ENCODE peak calls at places on chromosomes 13 and 19, in eight cellular contexts. One of them, this sample, is unnamed.
A peak's percentile ranks its signal among the peaks of the same experiment; 100 is the strongest.

GRCh38 chr19:45819769-45820168 is 4.7 kb upstream of the RSPH6A start:
- DNase-seq in RWPE1: no peak
- DNase-seq in ascending aorta: no peak
- DNase-seq in breast epithelium: no peak
- DNase-seq in tibial artery: no peak
- DNase-seq in heart right ventricle: no peak
- DNase-seq in AG04450: no peak
- DNase-seq in osteoblast: peak; percentile 80
- DNase-seq in this sample: no peak

GRCh38 chr13:37526710-37527446 is 71.7 kb downstream of the POSTN start:
- DNase-seq in RWPE1: no peak
- DNase-seq in ascending aorta: no peak
- DNase-seq in breast epithelium: no peak
- DNase-seq in tibial artery: no peak
- DNase-seq in heart right ventricle: no peak
- DNase-seq in AG04450: no peak
- DNase-seq in osteoblast: peak; percentile 66
- DNase-seq in this sample: no peak

GRCh38 chr13:100131863-100132574 is 43.1 kb downstream of the PCCA start:
- DNase-seq in RWPE1: peak; percentile 98
- DNase-seq in ascending aorta: no peak
- DNase-seq in breast epithelium: no peak
- DNase-seq in tibial artery: no peak
- DNase-seq in heart right ventricle: no peak
- DNase-seq in AG04450: peak; percentile 23
- DNase-seq in osteoblast: peak; percentile 94
- DNase-seq in this sample: no peak

GRCh38 chr19:35977446-35978222 is 17.4 kb upstream of the SDHAF1 start:
- DNase-seq in RWPE1: no peak
- DNase-seq in ascending aorta: no peak
- DNase-seq in breast epithelium: no peak
- DNase-seq in tibial artery: no peak
- DNase-seq in heart right ventricle: no peak
- DNase-seq in AG04450: no peak
- DNase-seq in osteoblast: no peak
- DNase-seq in this sample: peak; percentile 96

GRCh38 chr19:850221-850978 is 1.7 kb upstream of the ELANE start:
- DNase-seq in RWPE1: peak; percentile 49
- DNase-seq in ascending aorta: peak; percentile 93
- DNase-seq in breast epithelium: peak; percentile 92
- DNase-seq in tibial artery: peak; percentile 96
- DNase-seq in heart right ventricle: peak; percentile 92
- DNase-seq in AG04450: peak; percentile 56
- DNase-seq in osteoblast: peak; percentile 99
- DNase-seq in this sample: peak; percentile 78

GRCh38 chr13:24348797-24349515 is 39.6 kb downstream of the C1QTNF9 start:
- DNase-seq in RWPE1: no peak
- DNase-seq in ascending aorta: no peak
- DNase-seq in breast epithelium: no peak
- DNase-seq in tibial artery: no peak
- DNase-seq in heart right ventricle: no peak
- DNase-seq in AG04450: no peak
- DNase-seq in osteoblast: peak; percentile 18
- DNase-seq in this sample: no peak

GRCh38 chr19:49515767-49516166 is 3.3 kb downstream of the FCGRT start:
- DNase-seq in RWPE1: no peak
- DNase-seq in ascending aorta: peak; percentile 80
- DNase-seq in breast epithelium: no peak
- DNase-seq in tibial artery: peak; percentile 81
- DNase-seq in heart right ventricle: peak; percentile 40
- DNase-seq in AG04450: no peak
- DNase-seq in osteoblast: peak; percentile 66
- DNase-seq in this sample: no peak

GRCh38 chr13:67023088-67023893 is 206.8 kb downstream of the PCDH9 start:
- DNase-seq in RWPE1: peak; percentile 12
- DNase-seq in ascending aorta: no peak
- DNase-seq in breast epithelium: no peak
- DNase-seq in tibial artery: no peak
- DNase-seq in heart right ventricle: no peak
- DNase-seq in AG04450: peak; percentile 45
- DNase-seq in osteoblast: no peak
- DNase-seq in this sample: no peak

GRCh38 chr13:84686458-84686857 is 804.2 kb upstream of the SLITRK1 start:
- DNase-seq in RWPE1: no peak
- DNase-seq in ascending aorta: no peak
- DNase-seq in breast epithelium: no peak
- DNase-seq in tibial artery: no peak
- DNase-seq in heart right ventricle: no peak
- DNase-seq in AG04450: no peak
- DNase-seq in osteoblast: no peak
- DNase-seq in this sample: no peak

GRCh38 chr19:56120371-56121179 is 520 bp downstream of the ZNF787 start:
- DNase-seq in RWPE1: peak; percentile 80
- DNase-seq in ascending aorta: peak; percentile 84
- DNase-seq in breast epithelium: no peak
- DNase-seq in tibial artery: peak; percentile 83
- DNase-seq in heart right ventricle: peak; percentile 87
- DNase-seq in AG04450: no peak
- DNase-seq in osteoblast: peak; percentile 99
- DNase-seq in this sample: peak; percentile 73

GRCh38 chr19:16661480-16662034 is 618 bp downstream of the TMEM38A start:
- DNase-seq in RWPE1: no peak
- DNase-seq in ascending aorta: peak; percentile 69
- DNase-seq in breast epithelium: no peak
- DNase-seq in tibial artery: peak; percentile 91
- DNase-seq in heart right ventricle: peak; percentile 73
- DNase-seq in AG04450: no peak
- DNase-seq in osteoblast: peak; percentile 58
- DNase-seq in this sample: peak; percentile 43

GRCh38 chr19:7874080-7874856 is at the start of gene PRR36:
- DNase-seq in RWPE1: no peak
- DNase-seq in ascending aorta: no peak
- DNase-seq in breast epithelium: peak; percentile 72
- DNase-seq in tibial artery: no peak
- DNase-seq in heart right ventricle: no peak
- DNase-seq in AG04450: no peak
- DNase-seq in osteoblast: peak; percentile 81
- DNase-seq in this sample: peak; percentile 90

GRCh38 chr13:111521030-111521429 is 200.6 kb downstream of the TEX29 start:
- DNase-seq in RWPE1: no peak
- DNase-seq in ascending aorta: no peak
- DNase-seq in breast epithelium: peak; percentile 39
- DNase-seq in tibial artery: peak; percentile 56
- DNase-seq in heart right ventricle: no peak
- DNase-seq in AG04450: no peak
- DNase-seq in osteoblast: no peak
- DNase-seq in this sample: no peak

GRCh38 chr19:17073869-17074627 is 1.2 kb downstream of the HAUS8 start:
- DNase-seq in RWPE1: no peak
- DNase-seq in ascending aorta: no peak
- DNase-seq in breast epithelium: no peak
- DNase-seq in tibial artery: no peak
- DNase-seq in heart right ventricle: no peak
- DNase-seq in AG04450: no peak
- DNase-seq in osteoblast: peak; percentile 68
- DNase-seq in this sample: no peak

GRCh38 chr19:55543567-55543966 is 1.8 kb downstream of the SBK3 start:
- DNase-seq in RWPE1: no peak
- DNase-seq in ascending aorta: no peak
- DNase-seq in breast epithelium: no peak
- DNase-seq in tibial artery: no peak
- DNase-seq in heart right ventricle: no peak
- DNase-seq in AG04450: no peak
- DNase-seq in osteoblast: peak; percentile 29
- DNase-seq in this sample: no peak

GRCh38 chr19:12647490-12648071 is 19.0 kb downstream of the MAN2B1 start:
- DNase-seq in RWPE1: peak; percentile 74
- DNase-seq in ascending aorta: no peak
- DNase-seq in breast epithelium: peak; percentile 68
- DNase-seq in tibial artery: peak; percentile 77
- DNase-seq in heart right ventricle: peak; percentile 72
- DNase-seq in AG04450: no peak
- DNase-seq in osteoblast: peak; percentile 92
- DNase-seq in this sample: no peak

GRCh38 chr13:74966814-74967213 is 515.2 kb downstream of the TBC1D4 start:
- DNase-seq in RWPE1: no peak
- DNase-seq in ascending aorta: no peak
- DNase-seq in breast epithelium: no peak
- DNase-seq in tibial artery: no peak
- DNase-seq in heart right ventricle: no peak
- DNase-seq in AG04450: no peak
- DNase-seq in osteoblast: no peak
- DNase-seq in this sample: no peak

DNA sequence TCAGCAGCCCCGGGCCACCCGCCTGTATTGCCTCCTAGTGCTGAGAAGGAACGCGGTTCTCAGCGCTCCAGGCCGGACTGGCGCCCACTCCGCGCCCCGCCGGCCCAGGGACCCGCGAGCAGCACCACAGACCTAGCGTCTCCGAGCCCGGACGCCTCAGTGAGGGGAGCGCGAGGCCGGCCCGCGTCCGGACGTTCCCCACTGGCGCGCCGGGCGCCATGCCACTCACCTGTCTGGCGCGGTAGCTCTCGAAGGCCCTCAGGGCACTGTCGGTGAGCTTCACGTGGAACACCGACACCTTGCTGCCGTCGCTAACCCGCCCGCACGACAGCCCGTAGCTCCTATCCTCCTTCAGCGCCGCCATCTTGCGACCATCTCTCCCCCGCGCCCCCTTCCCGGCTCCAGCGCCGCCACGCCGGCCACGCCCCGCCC is at the start of gene ELL:
- DNase-seq in RWPE1: no peak
- DNase-seq in ascending aorta: peak; percentile 72
- DNase-seq in breast epithelium: no peak
- DNase-seq in tibial artery: no peak
- DNase-seq in heart right ventricle: no peak
- DNase-seq in AG04450: no peak
- DNase-seq in osteoblast: peak; percentile 42
- DNase-seq in this sample: no peak
- H3K27ac ChIP-seq in RWPE1: peak within 1 kb of the TSS; percentile 97
- H3K27ac ChIP-seq in ascending aorta: peak within 1 kb of the TSS; percentile 97
- H3K27ac ChIP-seq in breast epithelium: peak within 1 kb of the TSS; percentile 100
- H3K27ac ChIP-seq in tibial artery: peak within 1 kb of the TSS; percentile 99
- H3K27ac ChIP-seq in heart right ventricle: peak within 1 kb of the TSS; percentile 91
- H3K27ac ChIP-seq in AG04450: peak within 1 kb of the TSS; percentile 99
- H3K27ac ChIP-seq in osteoblast: peak within 1 kb of the TSS; percentile 98
- H3K27ac ChIP-seq in this sample: peak within 1 kb of the TSS; percentile 74

GRCh38 chr19:5090780-5091575 is 122.1 kb downstream of the KDM4B start:
- DNase-seq in RWPE1: no peak
- DNase-seq in ascending aorta: peak; percentile 73
- DNase-seq in breast epithelium: no peak
- DNase-seq in tibial artery: peak; percentile 81
- DNase-seq in heart right ventricle: peak; percentile 54
- DNase-seq in AG04450: no peak
- DNase-seq in osteoblast: peak; percentile 97
- DNase-seq in this sample: peak; percentile 72
- H3K27ac ChIP-seq in RWPE1: peak overlapping the region; percentile 12
- H3K27ac ChIP-seq in ascending aorta: peak overlapping the region; percentile 66
- H3K27ac ChIP-seq in breast epithelium: peak overlapping the region; percentile 62
- H3K27ac ChIP-seq in tibial artery: peak overlapping the region; percentile 64
- H3K27ac ChIP-seq in heart right ventricle: peak overlapping the region; percentile 6
- H3K27ac ChIP-seq in AG04450: no peak overlapping the region
- H3K27ac ChIP-seq in osteoblast: peak overlapping the region; percentile 14
- H3K27ac ChIP-seq in this sample: peak overlapping the region; percentile 93

GRCh38 chr19:43435775-43436174 is 21.1 kb downstream of the TEX101 start:
- DNase-seq in RWPE1: no peak
- DNase-seq in ascending aorta: no peak
- DNase-seq in breast epithelium: no peak
- DNase-seq in tibial artery: no peak
- DNase-seq in heart right ventricle: no peak
- DNase-seq in AG04450: no peak
- DNase-seq in osteoblast: no peak
- DNase-seq in this sample: no peak

GRCh38 chr19:43439183-43440063 is 24.7 kb downstream of the TEX101 start:
- DNase-seq in RWPE1: peak; percentile 61
- DNase-seq in ascending aorta: no peak
- DNase-seq in breast epithelium: no peak
- DNase-seq in tibial artery: no peak
- DNase-seq in heart right ventricle: no peak
- DNase-seq in AG04450: no peak
- DNase-seq in osteoblast: no peak
- DNase-seq in this sample: no peak

GRCh38 chr19:43433689-43434088 is 19.0 kb downstream of the TEX101 start:
- DNase-seq in RWPE1: no peak
- DNase-seq in ascending aorta: no peak
- DNase-seq in breast epithelium: no peak
- DNase-seq in tibial artery: no peak
- DNase-seq in heart right ventricle: no peak
- DNase-seq in AG04450: no peak
- DNase-seq in osteoblast: no peak
- DNase-seq in this sample: no peak

GRCh38 chr19:43438291-43439162 is 23.8 kb downstream of the TEX101 start:
- DNase-seq in RWPE1: peak; percentile 29
- DNase-seq in ascending aorta: no peak
- DNase-seq in breast epithelium: no peak
- DNase-seq in tibial artery: no peak
- DNase-seq in heart right ventricle: peak; percentile 61
- DNase-seq in AG04450: peak; percentile 65
- DNase-seq in osteoblast: no peak
- DNase-seq in this sample: no peak

DNA sequence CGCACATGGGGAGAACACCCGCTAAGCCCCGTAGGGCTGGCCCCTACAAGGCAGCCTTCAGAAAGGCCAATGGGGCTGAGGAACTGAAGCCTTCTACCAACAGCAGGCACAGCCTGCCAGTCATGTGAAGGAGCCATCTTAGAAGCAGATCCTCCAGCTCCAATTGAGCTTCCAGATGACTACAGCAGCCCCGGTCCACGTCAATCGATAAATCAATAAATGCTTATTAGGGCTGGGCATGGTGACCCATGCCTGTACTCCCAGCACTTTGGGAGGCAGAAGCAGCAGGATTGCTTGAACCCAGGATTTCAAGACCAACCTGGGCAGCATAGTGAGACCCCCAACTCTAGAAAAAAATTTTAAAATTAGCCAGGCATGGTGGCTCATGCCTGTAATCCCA is 23.0 kb downstream of the TEX101 start:
- DNase-seq in RWPE1: no peak
- DNase-seq in ascending aorta: no peak
- DNase-seq in breast epithelium: no peak
- DNase-seq in tibial artery: no peak
- DNase-seq in heart right ventricle: no peak
- DNase-seq in AG04450: no peak
- DNase-seq in osteoblast: no peak
- DNase-seq in this sample: no peak
- H3K27ac ChIP-seq in RWPE1: peak overlapping the region; percentile 83
- H3K27ac ChIP-seq in ascending aorta: no peak overlapping the region
- H3K27ac ChIP-seq in breast epithelium: no peak overlapping the region
- H3K27ac ChIP-seq in tibial artery: no peak overlapping the region
- H3K27ac ChIP-seq in heart right ventricle: peak overlapping the region; percentile 78
- H3K27ac ChIP-seq in AG04450: no peak overlapping the region
- H3K27ac ChIP-seq in osteoblast: no peak overlapping the region
- H3K27ac ChIP-seq in this sample: no peak overlapping the region

DNA sequence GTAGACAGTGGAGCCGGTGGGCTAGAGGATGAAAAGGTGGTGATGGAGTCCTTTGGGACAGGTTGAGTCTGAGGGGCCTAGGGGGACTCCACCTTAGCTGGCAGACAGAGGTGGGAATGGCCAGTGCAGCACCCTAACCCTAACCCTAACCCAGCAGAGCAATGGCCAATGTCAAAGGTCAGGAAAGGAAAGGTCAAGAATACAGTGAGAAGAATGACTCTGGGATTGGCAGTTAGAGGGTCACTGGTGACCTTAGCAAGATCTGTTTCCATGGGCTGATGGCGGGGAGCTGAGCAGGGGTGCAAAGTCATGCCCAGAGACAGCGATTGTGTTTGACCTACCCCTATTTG is 16.6 kb downstream of the GNA15 start:
- DNase-seq in RWPE1: no peak
- DNase-seq in ascending aorta: no peak
- DNase-seq in breast epithelium: no peak
- DNase-seq in tibial artery: no peak
- DNase-seq in heart right ventricle: no peak
- DNase-seq in AG04450: no peak
- DNase-seq in osteoblast: no peak
- DNase-seq in this sample: no peak
- H3K27ac ChIP-seq in RWPE1: peak overlapping the region; percentile 43
- H3K27ac ChIP-seq in ascending aorta: no peak overlapping the region
- H3K27ac ChIP-seq in breast epithelium: no peak overlapping the region
- H3K27ac ChIP-seq in tibial artery: no peak overlapping the region
- H3K27ac ChIP-seq in heart right ventricle: no peak overlapping the region
- H3K27ac ChIP-seq in AG04450: no peak overlapping the region
- H3K27ac ChIP-seq in osteoblast: no peak overlapping the region
- H3K27ac ChIP-seq in this sample: no peak overlapping the region